ENCODE peak calls at places on chromosomes 16 and 17, in four cellular contexts. E is mesendoderm, F is H1, M is H9. X is an unnamed sample.

GRCh38 chr17:77287432-77288068 is 146.8 kb downstream of the SEC14L1 start:
- DNase-seq in E (peak; percentile 82), F (no peak), M (peak; percentile 83), X (peak; percentile 94)

GRCh38 chr17:45666641-45667040 is 117.5 kb upstream of the CRHR1 start:
- DNase-seq in E (no peak), F (no peak), M (no peak), X (no peak)

GRCh38 chr16:58116046-58116445 is 13.1 kb downstream of the CFAP20 start:
- DNase-seq in E (no peak), F (no peak), M (no peak), X (peak; percentile 67)

GRCh38 chr17:4710693-4711634 is 532 bp downstream of the ARRB2 start:
- DNase-seq in E (no peak), F (no peak), M (no peak), X (no peak)

GRCh38 chr16:70563571-70563970 is 40.0 kb downstream of the SF3B3 start:
- DNase-seq in E (no peak), F (no peak), M (no peak), X (no peak)

GRCh38 chr17:16912021-16912962 is 59.6 kb downstream of the TNFRSF13B start:
- DNase-seq in E (no peak), F (no peak), M (no peak), X (no peak)

GRCh38 chr17:31390748-31391495 is 553 bp upstream of the RAB11FIP4 start:
- DNase-seq in E (peak; percentile 32), F (no peak), M (peak; percentile 69), X (no peak)

GRCh38 chr16:868386-868755 is 67.8 kb upstream of the GNG13 start:
- DNase-seq in E (no peak), F (no peak), M (no peak), X (no peak)

GRCh38 chr16:72836985-72837384 is 210.9 kb downstream of the ZFHX3 start:
- DNase-seq in E (peak; percentile 73), F (no peak), M (peak; percentile 66), X (no peak)

GRCh38 chr17:21129023-21129681 is 2.4 kb downstream of the DHRS7B start:
- DNase-seq in E (no peak), F (no peak), M (no peak), X (peak; percentile 67)

GRCh38 chr17:79950306-79950705 is 85.4 kb downstream of the TBC1D16 start:
- DNase-seq in E (no peak), F (no peak), M (peak; percentile 78), X (no peak)

GRCh38 chr16:23852794-23853562 is 17.2 kb downstream of the PRKCB start:
- DNase-seq in E (no peak), F (no peak), M (no peak), X (no peak)

GRCh38 chr17:66945451-66945850 is 19.1 kb upstream of the CACNG4 start:
- DNase-seq in E (no peak), F (no peak), M (peak; percentile 32), X (no peak)

GRCh38 chr17:39702901-39703893 is 3.3 kb downstream of the ERBB2 start:
- DNase-seq in E (no peak), F (no peak), M (no peak), X (peak; percentile 11)

GRCh38 chr16:62036807-62037135 is 533 bp upstream of the CDH8 start:
- DNase-seq in E (peak; percentile 47), F (no peak), M (no peak), X (no peak)

GRCh38 chr17:7219812-7220592 is at the start of the genes ACADVL and DLG4:
- DNase-seq in E (peak; percentile 90), F (no peak), M (peak; percentile 90), X (peak; percentile 86)

GRCh38 chr16:63629272-63629671 is 1492.6 kb downstream of the CDH11 start:
- DNase-seq in E (no peak), F (no peak), M (no peak), X (no peak)

GRCh38 chr16:648071-648785 is 937 bp upstream of the WDR90 start:
- DNase-seq in E (no peak), F (no peak), M (peak; percentile 71), X (no peak)

GRCh38 chr16:88748364-88748763 is 36.7 kb downstream of the PIEZO1 start:
- DNase-seq in E (no peak), F (no peak), M (no peak), X (no peak)

GRCh38 chr16:88744839-88745521 is 38.7 kb downstream of the CTU2 start:
- DNase-seq in E (peak; percentile 16), F (no peak), M (peak; percentile 42), X (no peak)

GRCh38 chr16:88744520-88744835 is 38.2 kb downstream of the CTU2 start:
- DNase-seq in E (no peak), F (no peak), M (no peak), X (no peak)

GRCh38 chr16:88747588-88748301 is 37.3 kb downstream of the PIEZO1 start:
- DNase-seq in E (peak; percentile 86), F (peak; percentile 46), M (peak; percentile 83), X (no peak)

GRCh38 chr16:88746511-88746910 is 38.5 kb downstream of the PIEZO1 start:
- DNase-seq in E (no peak), F (no peak), M (no peak), X (no peak)
- H4K5ac ChIP-seq in E (no peak overlapping the region), F (no peak overlapping the region), M (no peak overlapping the region), X (no peak overlapping the region)

GRCh38 chr17:897970-898619 is 81.5 kb downstream of the NXN start:
- DNase-seq in E (no peak), F (no peak), M (no peak), X (no peak)

GRCh38 chr17:896439-896838 is 83.1 kb downstream of the NXN start:
- DNase-seq in E (no peak), F (no peak), M (no peak), X (peak; percentile 66)

GRCh38 chr17:900336-900735 is 79.2 kb downstream of the NXN start:
- DNase-seq in E (no peak), F (no peak), M (no peak), X (no peak)

GRCh38 chr17:902463-902862 is 77.1 kb downstream of the NXN start:
- DNase-seq in E (no peak), F (no peak), M (no peak), X (no peak)

GRCh38 chr17:901964-902363 is 77.6 kb downstream of the NXN start:
- DNase-seq in E (no peak), F (no peak), M (no peak), X (peak; percentile 30)
- H4K5ac ChIP-seq in E (no peak overlapping the region), F (no peak overlapping the region), M (no peak overlapping the region), X (peak overlapping the region; percentile 53)

GRCh38 chr17:35554668-35555067 is 6.0 kb downstream of the SLFN14 start:
- DNase-seq in E (no peak), F (no peak), M (no peak), X (no peak)

GRCh38 chr17:35553310-35553709 is 7.3 kb downstream of the SLFN14 start:
- DNase-seq in E (no peak), F (no peak), M (no peak), X (no peak)

GRCh38 chr17:35557353-35557752 is 3.3 kb downstream of the SLFN14 start:
- DNase-seq in E (no peak), F (no peak), M (no peak), X (no peak)

GRCh38 chr17:35559495-35559894 is 1.1 kb downstream of the SLFN14 start:
- DNase-seq in E (no peak), F (no peak), M (no peak), X (no peak)

DNA sequence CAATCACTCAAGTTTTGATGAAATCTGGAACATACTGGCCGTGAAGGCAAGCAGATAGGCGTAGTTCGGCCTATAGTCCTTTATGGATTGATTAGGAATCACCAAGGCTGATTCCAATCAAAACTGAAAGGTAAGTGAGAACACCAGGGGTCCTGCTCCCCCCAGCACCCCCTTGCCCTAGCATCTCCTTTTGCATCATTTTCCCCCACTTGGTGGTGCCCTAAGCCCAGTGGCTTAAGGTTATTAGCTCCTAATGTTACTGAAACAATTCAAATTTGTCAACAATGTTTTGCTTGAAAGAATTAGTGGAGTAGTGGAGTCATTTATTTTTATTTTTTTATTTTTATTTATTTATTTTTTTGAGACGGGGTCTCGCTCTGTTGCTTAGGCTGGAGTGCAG is 4.9 kb downstream of the SLFN14 start:
- DNase-seq in E (no peak), F (no peak), M (no peak), X (no peak)
- H4K5ac ChIP-seq in E (no peak overlapping the region), F (no peak overlapping the region), M (no peak overlapping the region), X (no peak overlapping the region)

GRCh38 chr16:2925951-2926659 is 14.4 kb downstream of the FLYWCH1 start:
- DNase-seq in E (no peak), F (no peak), M (no peak), X (no peak)
- H4K5ac ChIP-seq in E (no peak overlapping the region), F (peak overlapping the region; percentile 9), M (no peak overlapping the region), X (no peak overlapping the region)

GRCh38 chr16:7148606-7149005 is 184.0 kb upstream of the RBFOX1 start:
- DNase-seq in E (peak; percentile 33), F (no peak), M (no peak), X (no peak)

DNA sequence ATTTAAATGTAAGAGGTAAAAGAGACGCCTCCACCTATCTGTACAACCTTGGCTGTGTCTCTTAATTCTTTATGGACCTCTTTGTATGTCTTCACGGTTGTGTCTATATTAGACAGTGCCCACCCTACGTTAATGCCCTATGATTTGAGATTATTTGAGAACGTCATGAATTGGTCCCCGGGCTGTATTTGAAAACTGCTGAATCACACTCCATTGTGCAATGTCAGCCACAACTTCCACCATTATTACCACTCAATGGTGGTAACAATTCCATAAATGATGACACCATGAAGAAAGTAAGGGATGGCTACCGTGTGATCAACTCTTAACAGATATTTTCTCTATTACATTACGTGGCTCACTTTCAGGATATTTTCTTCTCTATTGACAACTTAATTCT is 182.4 kb upstream of the RBFOX1 start:
- DNase-seq in E (no peak), F (no peak), M (no peak), X (no peak)
- H4K5ac ChIP-seq in E (no peak overlapping the region), F (no peak overlapping the region), M (no peak overlapping the region), X (no peak overlapping the region)

GRCh38 chr16:52446076-52446475 is 100.9 kb downstream of the TOX3 start:
- DNase-seq in E (peak; percentile 32), F (no peak), M (no peak), X (no peak)
- H4K5ac ChIP-seq in E (no peak overlapping the region), F (no peak overlapping the region), M (no peak overlapping the region), X (no peak overlapping the region)

GRCh38 chr17:81333626-81334368 is 38.7 kb upstream of the SLC38A10 start:
- DNase-seq in E (no peak), F (no peak), M (peak; percentile 33), X (no peak)
- H4K5ac ChIP-seq in E (no peak overlapping the region), F (no peak overlapping the region), M (no peak overlapping the region), X (no peak overlapping the region)

GRCh38 chr17:3626831-3627565 is 9.1 kb downstream of the SHPK start:
- DNase-seq in E (no peak), F (no peak), M (no peak), X (no peak)
- H4K5ac ChIP-seq in E (no peak overlapping the region), F (no peak overlapping the region), M (no peak overlapping the region), X (no peak overlapping the region)

DNA sequence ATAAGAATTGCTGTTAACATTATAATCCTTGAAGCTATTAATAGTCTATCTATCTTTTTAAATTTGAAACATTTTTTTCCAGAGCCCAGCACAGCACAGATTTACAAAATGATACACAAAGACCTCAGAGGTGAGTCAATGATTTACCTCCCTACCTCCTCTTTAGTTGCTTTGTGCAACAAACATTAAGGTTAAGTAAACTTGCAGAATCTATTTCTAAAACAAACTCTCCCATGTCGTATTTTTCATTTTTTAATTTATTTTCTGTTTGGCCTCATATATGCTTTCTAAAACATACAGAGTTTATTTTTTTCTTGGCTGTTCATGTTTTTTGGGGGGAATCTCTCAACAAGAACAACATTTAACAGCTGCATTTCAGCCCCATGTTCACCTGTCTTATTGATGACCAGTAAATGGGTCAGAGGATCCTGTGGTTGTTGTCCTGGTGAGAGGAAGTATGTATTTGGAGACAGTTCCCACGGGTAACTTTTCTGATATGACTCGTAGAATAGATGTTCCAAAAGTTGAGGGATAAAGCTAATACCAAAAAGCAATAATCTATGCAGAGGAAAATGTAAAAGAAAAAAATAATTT is 42.6 kb downstream of the ABCA9 start:
- DNase-seq in E (no peak), F (no peak), M (no peak), X (no peak)
- H4K5ac ChIP-seq in E (no peak overlapping the region), F (no peak overlapping the region), M (no peak overlapping the region), X (no peak overlapping the region)

X was measured in IMR-90.